ENCODE peak calls at places on chromosome 6, in eight cellular contexts. One of them, this sample, is unnamed.

GRCh38 chr6:133957780-133958242 is 4.8 kb downstream of the TBPL1 start:
- DNase-seq in stimulated activated CD4-positive, alpha-beta T cell treated with anti-CD3 and anti-CD28 coated beads, Interleukin-1b, Interleukin-23, amount 100 ng/mL, for 48 hours: no peak
- DNase-seq in NCI-H1417: no peak
- DNase-seq in mammary epithelial cell: no peak
- DNase-seq in COR-L47: no peak
- DNase-seq in activated naive CD8-positive, alpha-beta T cell treated with anti-CD3 and anti-CD28 coated beads, Interleukin-2, amount 50 U/mL, for 24 hours: no peak
- DNase-seq in mesendoderm: no peak
- DNase-seq in neural progenitor cell: no peak
- DNase-seq in this sample: no peak

GRCh38 chr6:28354688-28355554 is 5.2 kb downstream of the ZKSCAN3 start:
- DNase-seq in stimulated activated CD4-positive, alpha-beta T cell treated with anti-CD3 and anti-CD28 coated beads, Interleukin-1b, Interleukin-23, amount 100 ng/mL, for 48 hours: no peak
- DNase-seq in NCI-H1417: no peak
- DNase-seq in mammary epithelial cell: no peak
- DNase-seq in COR-L47: no peak
- DNase-seq in activated naive CD8-positive, alpha-beta T cell treated with anti-CD3 and anti-CD28 coated beads, Interleukin-2, amount 50 U/mL, for 24 hours: no peak
- DNase-seq in mesendoderm: no peak
- DNase-seq in neural progenitor cell: no peak
- DNase-seq in this sample: no peak

GRCh38 chr6:109485536-109485935 is 2.5 kb upstream of the ZBTB24 start:
- DNase-seq in stimulated activated CD4-positive, alpha-beta T cell treated with anti-CD3 and anti-CD28 coated beads, Interleukin-1b, Interleukin-23, amount 100 ng/mL, for 48 hours: no peak
- DNase-seq in NCI-H1417: no peak
- DNase-seq in mammary epithelial cell: no peak
- DNase-seq in COR-L47: no peak
- DNase-seq in activated naive CD8-positive, alpha-beta T cell treated with anti-CD3 and anti-CD28 coated beads, Interleukin-2, amount 50 U/mL, for 24 hours: no peak
- DNase-seq in mesendoderm: no peak
- DNase-seq in neural progenitor cell: no peak
- DNase-seq in this sample: no peak

GRCh38 chr6:62516287-62517152 is 230.5 kb upstream of the KHDRBS2 start:
- DNase-seq in stimulated activated CD4-positive, alpha-beta T cell treated with anti-CD3 and anti-CD28 coated beads, Interleukin-1b, Interleukin-23, amount 100 ng/mL, for 48 hours: no peak
- DNase-seq in NCI-H1417: no peak
- DNase-seq in mammary epithelial cell: no peak
- DNase-seq in COR-L47: no peak
- DNase-seq in activated naive CD8-positive, alpha-beta T cell treated with anti-CD3 and anti-CD28 coated beads, Interleukin-2, amount 50 U/mL, for 24 hours: no peak
- DNase-seq in mesendoderm: peak; percentile 74
- DNase-seq in neural progenitor cell: peak; percentile 15
- DNase-seq in this sample: peak; percentile 69

GRCh38 chr6:149895702-149896310 is 2.1 kb downstream of the RAET1E start:
- DNase-seq in stimulated activated CD4-positive, alpha-beta T cell treated with anti-CD3 and anti-CD28 coated beads, Interleukin-1b, Interleukin-23, amount 100 ng/mL, for 48 hours: peak; percentile 48
- DNase-seq in NCI-H1417: peak; percentile 15
- DNase-seq in mammary epithelial cell: peak; percentile 76
- DNase-seq in COR-L47: peak; percentile 7
- DNase-seq in activated naive CD8-positive, alpha-beta T cell treated with anti-CD3 and anti-CD28 coated beads, Interleukin-2, amount 50 U/mL, for 24 hours: peak; percentile 27
- DNase-seq in mesendoderm: no peak
- DNase-seq in neural progenitor cell: no peak
- DNase-seq in this sample: no peak

GRCh38 chr6:18072841-18073240 is 49.6 kb downstream of the NHLRC1 start:
- DNase-seq in stimulated activated CD4-positive, alpha-beta T cell treated with anti-CD3 and anti-CD28 coated beads, Interleukin-1b, Interleukin-23, amount 100 ng/mL, for 48 hours: no peak
- DNase-seq in NCI-H1417: no peak
- DNase-seq in mammary epithelial cell: no peak
- DNase-seq in COR-L47: no peak
- DNase-seq in activated naive CD8-positive, alpha-beta T cell treated with anti-CD3 and anti-CD28 coated beads, Interleukin-2, amount 50 U/mL, for 24 hours: no peak
- DNase-seq in mesendoderm: no peak
- DNase-seq in neural progenitor cell: no peak
- DNase-seq in this sample: no peak

GRCh38 chr6:35381132-35381531 is 38.8 kb downstream of the PPARD start:
- DNase-seq in stimulated activated CD4-positive, alpha-beta T cell treated with anti-CD3 and anti-CD28 coated beads, Interleukin-1b, Interleukin-23, amount 100 ng/mL, for 48 hours: no peak
- DNase-seq in NCI-H1417: no peak
- DNase-seq in mammary epithelial cell: no peak
- DNase-seq in COR-L47: no peak
- DNase-seq in activated naive CD8-positive, alpha-beta T cell treated with anti-CD3 and anti-CD28 coated beads, Interleukin-2, amount 50 U/mL, for 24 hours: no peak
- DNase-seq in mesendoderm: no peak
- DNase-seq in neural progenitor cell: no peak
- DNase-seq in this sample: no peak

GRCh38 chr6:36545767-36546663 is 1.3 kb downstream of the STK38 start:
- DNase-seq in stimulated activated CD4-positive, alpha-beta T cell treated with anti-CD3 and anti-CD28 coated beads, Interleukin-1b, Interleukin-23, amount 100 ng/mL, for 48 hours: peak; percentile 28
- DNase-seq in NCI-H1417: peak; percentile 66
- DNase-seq in mammary epithelial cell: peak; percentile 21
- DNase-seq in COR-L47: no peak
- DNase-seq in activated naive CD8-positive, alpha-beta T cell treated with anti-CD3 and anti-CD28 coated beads, Interleukin-2, amount 50 U/mL, for 24 hours: peak; percentile 30
- DNase-seq in mesendoderm: peak; percentile 35
- DNase-seq in neural progenitor cell: peak; percentile 15
- DNase-seq in this sample: no peak

GRCh38 chr6:170113141-170113540 is 177.7 kb downstream of the DLL1 start:
- DNase-seq in stimulated activated CD4-positive, alpha-beta T cell treated with anti-CD3 and anti-CD28 coated beads, Interleukin-1b, Interleukin-23, amount 100 ng/mL, for 48 hours: no peak
- DNase-seq in NCI-H1417: no peak
- DNase-seq in mammary epithelial cell: no peak
- DNase-seq in COR-L47: no peak
- DNase-seq in activated naive CD8-positive, alpha-beta T cell treated with anti-CD3 and anti-CD28 coated beads, Interleukin-2, amount 50 U/mL, for 24 hours: no peak
- DNase-seq in mesendoderm: no peak
- DNase-seq in neural progenitor cell: no peak
- DNase-seq in this sample: peak; percentile 40

GRCh38 chr6:33655155-33655554 is 34.0 kb downstream of the ITPR3 start:
- DNase-seq in stimulated activated CD4-positive, alpha-beta T cell treated with anti-CD3 and anti-CD28 coated beads, Interleukin-1b, Interleukin-23, amount 100 ng/mL, for 48 hours: no peak
- DNase-seq in NCI-H1417: no peak
- DNase-seq in mammary epithelial cell: no peak
- DNase-seq in COR-L47: no peak
- DNase-seq in activated naive CD8-positive, alpha-beta T cell treated with anti-CD3 and anti-CD28 coated beads, Interleukin-2, amount 50 U/mL, for 24 hours: no peak
- DNase-seq in mesendoderm: no peak
- DNase-seq in neural progenitor cell: no peak
- DNase-seq in this sample: no peak

GRCh38 chr6:63636516-63636968 is 940 bp downstream of the PHF3 start:
- DNase-seq in stimulated activated CD4-positive, alpha-beta T cell treated with anti-CD3 and anti-CD28 coated beads, Interleukin-1b, Interleukin-23, amount 100 ng/mL, for 48 hours: peak; percentile 60
- DNase-seq in NCI-H1417: peak; percentile 83
- DNase-seq in mammary epithelial cell: peak; percentile 57
- DNase-seq in COR-L47: peak; percentile 32
- DNase-seq in activated naive CD8-positive, alpha-beta T cell treated with anti-CD3 and anti-CD28 coated beads, Interleukin-2, amount 50 U/mL, for 24 hours: peak; percentile 72
- DNase-seq in mesendoderm: peak; percentile 79
- DNase-seq in neural progenitor cell: peak; percentile 62
- DNase-seq in this sample: peak; percentile 81

This sample was measured in endodermal cell.